ENCODE peak calls at places on chromosomes 13 and 19, in four cellular contexts. One of them, this sample, is unnamed.
A peak's percentile ranks its signal among the peaks of the same experiment; 100 is the strongest.

GRCh38 chr13:67148219-67148583 is 81.9 kb downstream of the PCDH9 start:
- DNase-seq in K562: no peak
- DNase-seq in GM12891: no peak
- DNase-seq in GM12878: no peak
- DNase-seq in this sample: no peak

GRCh38 chr13:43687038-43687437 is 99.7 kb downstream of the ENOX1 start:
- DNase-seq in K562: no peak
- DNase-seq in GM12891: no peak
- DNase-seq in GM12878: no peak
- DNase-seq in this sample: no peak

GRCh38 chr19:21084343-21084742 is 2.3 kb downstream of the ZNF714 start:
- DNase-seq in K562: no peak
- DNase-seq in GM12891: no peak
- DNase-seq in GM12878: peak; percentile 12
- DNase-seq in this sample: no peak

GRCh38 chr19:38277969-38278680 is 13.8 kb downstream of the SPINT2 start:
- DNase-seq in K562: no peak
- DNase-seq in GM12891: no peak
- DNase-seq in GM12878: no peak
- DNase-seq in this sample: no peak

GRCh38 chr13:64223016-64223415 is 2807.4 kb upstream of the PCDH20 start:
- DNase-seq in K562: no peak
- DNase-seq in GM12891: no peak
- DNase-seq in GM12878: no peak
- DNase-seq in this sample: no peak

GRCh38 chr13:47853236-47853635 is 147.8 kb downstream of the SUCLA2 start:
- DNase-seq in K562: no peak
- DNase-seq in GM12891: no peak
- DNase-seq in GM12878: no peak
- DNase-seq in this sample: no peak

GRCh38 chr13:101360525-101360924 is 55.8 kb downstream of the NALCN start:
- DNase-seq in K562: no peak
- DNase-seq in GM12891: no peak
- DNase-seq in GM12878: no peak
- DNase-seq in this sample: no peak

GRCh38 chr13:92677571-92677970 is 549.0 kb upstream of the GPC6 start:
- DNase-seq in K562: no peak
- DNase-seq in GM12891: no peak
- DNase-seq in GM12878: no peak
- DNase-seq in this sample: no peak

GRCh38 chr13:72896869-72897268 is 114.9 kb downstream of the PIBF1 start:
- DNase-seq in K562: no peak
- DNase-seq in GM12891: no peak
- DNase-seq in GM12878: no peak
- DNase-seq in this sample: no peak

GRCh38 chr13:110380359-110381028 is 73.4 kb downstream of the COL4A2 start:
- DNase-seq in K562: no peak
- DNase-seq in GM12891: no peak
- DNase-seq in GM12878: no peak
- DNase-seq in this sample: no peak
- TF ChIP-seq SPI1 in K562: no peak
- TF ChIP-seq SPI1 in GM12891: no peak
- TF ChIP-seq SPI1 in GM12878: no peak
- TF ChIP-seq SPI1 in this sample: no peak

GRCh38 chr13:74825170-74825948 is 656.6 kb downstream of the TBC1D4 start:
- DNase-seq in K562: no peak
- DNase-seq in GM12891: no peak
- DNase-seq in GM12878: no peak
- DNase-seq in this sample: no peak
- TF ChIP-seq SPI1 in K562: no peak
- TF ChIP-seq SPI1 in GM12891: no peak
- TF ChIP-seq SPI1 in GM12878: no peak
- TF ChIP-seq SPI1 in this sample: no peak

DNA sequence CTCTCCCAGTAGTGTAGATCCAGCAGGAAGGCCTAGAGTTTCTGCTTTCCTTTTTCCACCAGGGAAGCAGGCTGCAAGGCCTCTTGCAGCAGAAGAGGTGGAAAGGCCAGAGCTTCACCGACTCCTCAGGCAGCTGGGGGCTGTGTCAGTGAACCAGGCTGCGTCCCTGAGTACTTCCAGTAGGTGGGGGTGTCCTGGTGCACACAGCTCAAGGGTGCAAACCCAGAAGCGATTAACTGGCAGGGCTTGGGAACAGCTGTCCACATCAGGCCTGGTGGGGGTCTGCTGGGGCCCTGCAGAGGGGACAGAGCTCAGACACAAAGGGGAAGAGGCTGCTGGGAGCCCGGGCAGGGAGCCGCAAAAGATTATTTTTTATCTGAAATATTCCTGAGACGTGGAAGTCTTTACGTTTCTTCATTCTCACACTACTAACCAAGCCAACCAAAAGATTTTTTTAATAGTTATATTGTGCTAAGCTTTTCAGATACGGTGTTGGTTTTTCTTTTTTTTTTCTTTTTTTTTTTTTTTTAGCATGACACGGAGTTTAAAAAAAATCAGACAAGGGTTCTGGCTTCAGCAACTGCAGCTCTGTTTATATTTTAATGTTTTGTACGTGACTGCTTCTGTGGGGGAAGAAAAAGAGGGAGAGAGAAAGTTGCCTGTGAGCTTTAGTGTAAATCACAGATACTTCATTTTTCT is 11.0 kb downstream of the TSHZ3 start:
- DNase-seq in K562: peak; percentile 26
- DNase-seq in GM12891: no peak
- DNase-seq in GM12878: no peak
- DNase-seq in this sample: peak; percentile 30
- TF ChIP-seq SPI1 in K562: no peak
- TF ChIP-seq SPI1 in GM12891: no peak
- TF ChIP-seq SPI1 in GM12878: no peak
- TF ChIP-seq SPI1 in this sample: no peak

DNA sequence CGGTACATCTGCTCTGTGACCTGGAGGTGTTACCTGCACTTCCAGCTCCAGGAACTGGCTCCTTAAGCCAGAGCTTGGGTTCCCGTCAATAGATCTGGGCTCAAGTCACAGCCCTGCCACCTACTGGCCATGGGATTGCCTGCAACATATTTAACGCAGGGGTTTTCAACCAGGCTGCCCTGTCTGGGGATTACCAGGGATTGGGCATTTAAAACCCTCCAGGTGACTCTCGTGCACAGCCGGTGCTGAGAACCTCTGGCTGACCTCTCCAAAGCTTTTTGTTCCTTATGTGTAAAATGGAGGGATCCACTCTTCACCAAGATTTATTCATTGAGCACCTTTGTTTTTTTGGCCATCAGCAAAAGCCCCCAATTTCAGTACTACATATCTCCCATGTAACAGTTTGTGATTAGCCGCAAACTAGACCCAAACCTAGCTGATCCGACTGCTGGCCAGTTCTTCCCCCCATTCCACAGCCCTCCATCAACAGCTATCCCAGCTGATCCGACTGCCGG is 76.6 kb upstream of the STK24 start:
- DNase-seq in K562: peak; percentile 65
- DNase-seq in GM12891: peak; percentile 70
- DNase-seq in GM12878: peak; percentile 39
- DNase-seq in this sample: peak; percentile 16
- TF ChIP-seq SPI1 in K562: no peak
- TF ChIP-seq SPI1 in GM12891: no peak
- TF ChIP-seq SPI1 in GM12878: no peak
- TF ChIP-seq SPI1 in this sample: no peak

GRCh38 chr19:33204136-33204973 is 10.2 kb downstream of the LRP3 start:
- DNase-seq in K562: no peak
- DNase-seq in GM12891: no peak
- DNase-seq in GM12878: no peak
- DNase-seq in this sample: no peak
- TF ChIP-seq SPI1 in K562: no peak
- TF ChIP-seq SPI1 in GM12891: no peak
- TF ChIP-seq SPI1 in GM12878: no peak
- TF ChIP-seq SPI1 in this sample: no peak

DNA sequence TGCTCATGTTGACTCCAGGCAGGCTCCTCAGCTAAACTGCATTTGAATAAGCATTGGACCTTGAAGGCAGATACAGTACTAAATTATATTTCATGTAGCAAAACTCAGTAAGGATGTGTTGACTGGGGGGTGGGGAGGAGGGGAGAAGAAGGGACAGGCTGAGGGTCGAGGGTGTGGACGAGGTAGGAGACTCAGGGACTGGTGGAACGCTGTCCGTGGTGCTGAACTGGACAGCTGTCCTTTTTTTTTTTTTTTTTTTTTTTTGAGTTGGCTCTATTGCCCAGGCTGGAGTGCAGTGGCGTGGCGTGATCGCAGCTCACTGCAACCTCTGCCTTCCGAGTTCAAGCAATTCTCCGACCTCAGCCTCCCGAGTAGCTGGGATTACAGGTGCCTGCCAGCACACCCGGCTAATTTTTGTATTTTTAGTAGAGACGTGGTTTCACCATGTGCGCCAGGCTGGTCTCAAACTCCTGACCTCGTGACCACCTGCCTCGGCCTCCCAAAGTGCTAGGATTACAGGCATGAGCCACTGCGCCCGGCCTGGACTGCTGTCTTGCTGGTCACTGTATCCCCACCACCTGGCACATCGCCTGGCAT is 33.2 kb upstream of the CASP14 start:
- DNase-seq in K562: peak; percentile 70
- DNase-seq in GM12891: no peak
- DNase-seq in GM12878: no peak
- DNase-seq in this sample: peak; percentile 1
- TF ChIP-seq SPI1 in K562: no peak
- TF ChIP-seq SPI1 in GM12891: no peak
- TF ChIP-seq SPI1 in GM12878: no peak
- TF ChIP-seq SPI1 in this sample: no peak

GRCh38 chr13:107200491-107200890 is 632.6 kb upstream of the ARGLU1 start:
- DNase-seq in K562: no peak
- DNase-seq in GM12891: no peak
- DNase-seq in GM12878: no peak
- DNase-seq in this sample: no peak

GRCh38 chr13:107205318-107206112 is 637.6 kb upstream of the ARGLU1 start:
- DNase-seq in K562: peak; percentile 64
- DNase-seq in GM12891: peak; percentile 35
- DNase-seq in GM12878: no peak
- DNase-seq in this sample: peak; percentile 29

GRCh38 chr13:107203146-107203847 is 635.4 kb upstream of the ARGLU1 start:
- DNase-seq in K562: peak; percentile 6
- DNase-seq in GM12891: peak; percentile 7
- DNase-seq in GM12878: no peak
- DNase-seq in this sample: no peak

DNA sequence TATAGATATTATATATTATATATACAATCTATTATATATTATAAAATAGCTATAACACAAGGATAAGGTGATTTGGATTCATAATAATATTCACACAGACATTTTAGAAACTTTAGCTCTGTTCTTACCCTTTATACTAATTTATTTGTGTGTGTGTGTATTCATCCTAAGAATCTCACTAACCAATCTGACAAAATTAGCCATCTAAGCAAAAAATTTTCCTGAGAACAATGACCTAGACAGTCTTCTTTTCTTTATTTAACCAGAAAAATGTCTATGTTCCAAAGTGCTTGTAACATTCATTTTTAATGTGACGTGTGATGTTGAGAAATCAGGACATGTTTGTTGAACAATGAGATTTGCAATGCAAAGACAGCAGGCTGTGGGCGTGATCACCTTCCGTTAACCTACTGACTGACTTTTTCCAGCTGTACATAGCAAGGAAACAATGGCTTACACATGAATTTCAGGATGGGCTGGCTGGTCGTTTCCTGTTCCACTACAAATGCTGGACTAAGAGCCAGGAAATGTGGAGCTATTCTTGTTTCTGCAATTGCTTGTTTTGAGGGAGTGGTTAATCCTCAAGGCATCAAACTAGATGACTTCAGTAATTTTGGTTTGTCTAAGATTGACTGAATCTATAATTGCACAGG is 634.6 kb upstream of the ARGLU1 start:
- DNase-seq in K562: no peak
- DNase-seq in GM12891: no peak
- DNase-seq in GM12878: no peak
- DNase-seq in this sample: no peak
- TF ChIP-seq SPI1 in K562: no peak
- TF ChIP-seq SPI1 in GM12891: no peak
- TF ChIP-seq SPI1 in GM12878: no peak
- TF ChIP-seq SPI1 in this sample: no peak

DNA sequence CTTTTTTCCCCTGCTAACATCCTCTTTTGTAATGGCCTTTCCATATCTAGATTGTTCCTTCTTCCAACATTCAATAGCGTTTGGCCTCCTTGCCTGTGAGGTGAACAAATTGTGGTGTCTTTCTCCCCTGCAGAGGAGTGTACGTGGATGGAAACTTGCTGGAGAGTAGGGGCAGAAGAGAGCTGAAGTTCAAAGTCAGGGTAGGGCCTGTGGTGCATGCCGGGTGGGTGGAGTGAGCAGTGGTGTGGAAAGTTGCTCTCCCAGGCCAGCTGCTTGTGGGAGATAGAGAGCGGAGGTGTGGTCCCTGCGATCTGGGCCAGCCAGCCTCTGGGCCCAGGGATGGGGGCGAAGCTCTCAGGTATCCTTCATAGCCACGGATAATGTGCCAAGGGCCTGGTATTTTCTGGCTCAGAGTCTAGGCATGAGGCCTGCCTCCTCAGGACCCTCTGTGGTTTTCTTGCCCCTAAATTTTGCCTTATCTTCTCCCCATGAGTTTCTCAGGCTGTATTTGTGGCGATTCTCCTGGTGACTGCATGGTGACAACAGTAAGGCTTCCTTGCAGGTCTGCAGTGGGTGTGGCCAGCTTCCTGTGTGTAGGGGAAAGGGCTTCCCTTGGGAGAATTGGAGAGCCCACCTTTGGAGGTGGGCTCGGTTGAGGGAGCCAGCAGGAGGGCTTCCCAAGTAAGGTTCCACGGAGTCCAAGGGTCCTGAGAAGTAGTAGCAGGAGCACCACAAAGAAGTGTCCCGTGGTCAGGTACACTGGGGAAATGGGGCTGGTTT is 6.7 kb downstream of the RGCC start:
- DNase-seq in K562: peak; percentile 73
- DNase-seq in GM12891: no peak
- DNase-seq in GM12878: peak; percentile 59
- DNase-seq in this sample: no peak
- TF ChIP-seq SPI1 in K562: no peak
- TF ChIP-seq SPI1 in GM12891: no peak
- TF ChIP-seq SPI1 in GM12878: no peak
- TF ChIP-seq SPI1 in this sample: no peak

GRCh38 chr19:49664171-49665070 is 1.2 kb downstream of the IRF3 start:
- DNase-seq in K562: peak; percentile 84
- DNase-seq in GM12891: peak; percentile 83
- DNase-seq in GM12878: no peak
- DNase-seq in this sample: peak; percentile 90
- TF ChIP-seq SPI1 in K562: no peak
- TF ChIP-seq SPI1 in GM12891: no peak
- TF ChIP-seq SPI1 in GM12878: no peak
- TF ChIP-seq SPI1 in this sample: no peak

This sample was measured in HL-60.